ENCODE peak calls at places on chromosomes 16 and 17, in five cellular contexts. V is stimulated activated naive CD8-positive, alpha-beta T cell treated with anti-CD3 and anti-CD28 coated beads, Interleukin-15, amount 100 ng/mL, for 72 hours; C is Caco-2; D is esophagus muscularis mucosa; K is ovary. U is an unnamed sample.

GRCh38 chr16:67120025-67120424 is 10.3 kb downstream of the PHAF1 start:
- DNase-seq in K (no peak), V (no peak), D (no peak), C (no peak), U (no peak)

GRCh38 chr16:59878479-59878878 is 1144.4 kb upstream of the GOT2 start:
- DNase-seq in V (no peak), C (no peak), D (no peak), K (no peak), U (no peak)

GRCh38 chr16:84356591-84357116 is 11.7 kb upstream of the ATP2C2 start:
- DNase-seq in K (no peak), D (no peak), C (peak), V (no peak), U (no peak)

GRCh38 chr17:80476877-80477646 is 655 bp upstream of the NPTX1 start:
- DNase-seq in K (no peak), D (no peak), V (no peak), C (no peak), U (no peak)

GRCh38 chr17:13626703-13627102 is 25.0 kb upstream of the HS3ST3A1 start:
- DNase-seq in K (no peak), D (no peak), V (no peak), C (no peak), U (no peak)

GRCh38 chr16:53545433-53545832 is 42.4 kb upstream of the AKTIP start:
- DNase-seq in D (no peak), V (no peak), K (no peak), C (no peak), U (no peak)

GRCh38 chr16:17266606-17267313 is 204.0 kb downstream of the XYLT1 start:
- DNase-seq in D (no peak), V (no peak), C (no peak), K (peak), U (no peak)

GRCh38 chr16:81071816-81072215 is 5.2 kb downstream of the C16orf46 start:
- DNase-seq in C (no peak), V (no peak), K (no peak), D (no peak), U (no peak)

GRCh38 chr16:29314292-29314934 is 92.1 kb downstream of the NPIPB11 start:
- DNase-seq in V (no peak), C (no peak), K (peak), D (no peak), U (no peak)

GRCh38 chr17:45942284-45942683 is 47.9 kb downstream of the MAPT start:
- DNase-seq in D (no peak), C (no peak), V (no peak), K (peak), U (no peak)

GRCh38 chr16:27721548-27722265 is 171.8 kb downstream of the KATNIP start:
- DNase-seq in K (peak), D (peak), C (no peak), V (no peak), U (peak)

GRCh38 chr17:42111901-42112551 is 488 bp downstream of the DHX58 start:
- DNase-seq in D (no peak), K (peak), V (peak), C (no peak), U (no peak)

GRCh38 chr17:2624292-2624731 is 30.9 kb downstream of the PAFAH1B1 start:
- DNase-seq in C (no peak), V (no peak), D (no peak), K (no peak), U (no peak)

GRCh38 chr16:4404247-4404966 is 12.0 kb downstream of the CORO7 start:
- DNase-seq in C (peak), V (peak), D (no peak), K (peak), U (no peak)

GRCh38 chr17:73787036-73787720 is 142.9 kb upstream of the SDK2 start:
- DNase-seq in C (no peak), D (no peak), V (no peak), K (no peak), U (no peak)

GRCh38 chr17:39028690-39029089 is 61.5 kb upstream of the FBXO47 start:
- DNase-seq in D (no peak), C (no peak), K (no peak), V (no peak), U (no peak)

GRCh38 chr16:87856796-87857228 is 12.5 kb downstream of the SLC7A5 start:
- DNase-seq in V (no peak), D (no peak), K (peak), C (no peak), U (no peak)

GRCh38 chr16:16096161-16096857 is 127.0 kb downstream of the ABCC6 start:
- DNase-seq in K (peak), C (no peak), D (no peak), V (no peak), U (no peak)

GRCh38 chr16:68364601-68364998 is 53.8 kb downstream of the PRMT7 start:
- DNase-seq in C (no peak), D (no peak), V (no peak), K (no peak), U (no peak)

GRCh38 chr16:2467301-2468141 is 3.6 kb upstream of the NTN3 start:
- DNase-seq in C (peak), D (no peak), K (peak), V (no peak), U (no peak)

GRCh38 chr16:56860226-56861020 is 4.6 kb upstream of the SLC12A3 start:
- DNase-seq in C (peak), K (no peak), D (no peak), V (peak), U (no peak)

GRCh38 chr17:50051082-50051576 is 4.8 kb upstream of the ITGA3 start:
- DNase-seq in C (peak), D (no peak), V (peak), K (no peak), U (no peak)

GRCh38 chr17:15232517-15232915 is 32.6 kb downstream of the PMP22 start:
- DNase-seq in V (no peak), D (no peak), K (no peak), C (no peak), U (no peak)

GRCh38 chr16:30526137-30526822 is at the start of gene ZNF768:
- DNase-seq in C (peak), K (peak), D (no peak), V (peak), U (no peak)

GRCh38 chr16:54326266-54326662 is 39.7 kb upstream of the IRX3 start:
- DNase-seq in C (no peak), D (no peak), K (no peak), V (no peak), U (no peak)

GRCh38 chr17:82659886-82660285 is 11.6 kb upstream of the WDR45B start:
- DNase-seq in D (no peak), C (no peak), V (no peak), K (no peak), U (no peak)